ENCODE peak calls at places on chromosomes 6 and 20, in five cellular contexts. D, A, Y, L and S are unnamed samples.

GRCh38 chr20:42572320-42573016 is 617.2 kb downstream of the PTPRT start:
- DNase-seq in A (no peak), L (no peak), Y (no peak), D (no peak), S (no peak)

GRCh38 chr20:42063176-42063575 is 445.0 kb upstream of the CHD6 start:
- DNase-seq in A (no peak), L (no peak), D (no peak), Y (no peak), S (no peak)

GRCh38 chr6:117840541-117840983 is 66.5 kb upstream of the SLC35F1 start:
- DNase-seq in Y (no peak), D (peak; percentile 25), L (no peak), A (peak; percentile 84), S (no peak)

GRCh38 chr6:1535295-1535694 is 74.4 kb upstream of the FOXC1 start:
- DNase-seq in A (no peak), Y (no peak), L (peak; percentile 61), D (no peak), S (no peak)

GRCh38 chr6:41824571-41825569 is 37.4 kb downstream of the TOMM6 start:
- DNase-seq in A (no peak), Y (no peak), D (peak; percentile 43), L (no peak), S (no peak)

GRCh38 chr6:166253277-166254229 is 54.6 kb downstream of the PRR18 start:
- DNase-seq in A (peak; percentile 59), L (peak; percentile 57), Y (no peak), D (no peak), S (no peak)

GRCh38 chr6:26053929-26054658 is 33.1 kb upstream of the HFE start:
- DNase-seq in A (no peak), Y (no peak), L (no peak), D (peak; percentile 30), S (no peak)

GRCh38 chr6:11772109-11772830 is 6.3 kb downstream of the ADTRP start:
- DNase-seq in L (no peak), A (no peak), Y (no peak), D (peak; percentile 86), S (no peak)

GRCh38 chr6:45116714-45117410 is 211.3 kb upstream of the RUNX2 start:
- DNase-seq in D (peak; percentile 74), A (no peak), Y (no peak), L (no peak), S (no peak)

GRCh38 chr20:20292472-20292871 is 75.4 kb upstream of the INSM1 start:
- DNase-seq in Y (no peak), A (no peak), D (no peak), L (no peak), S (no peak)

GRCh38 chr20:3927486-3928291 is 38.5 kb downstream of the PANK2 start:
- DNase-seq in Y (peak; percentile 65), A (peak; percentile 64), D (peak; percentile 80), L (no peak), S (no peak)

GRCh38 chr6:140979642-140980091 is 1153.1 kb upstream of the GJE1 start:
- DNase-seq in L (no peak), A (no peak), D (peak; percentile 95), Y (no peak), S (no peak)

GRCh38 chr20:31608256-31608980 is 3.3 kb downstream of the ID1 start:
- DNase-seq in D (peak; percentile 76), A (peak; percentile 100), L (no peak), Y (peak; percentile 87), S (no peak)

GRCh38 chr6:155224031-155224451 is 39.8 kb upstream of the CLDN20 start:
- DNase-seq in A (no peak), L (no peak), D (peak; percentile 78), Y (no peak), S (no peak)

GRCh38 chr20:43681991-43682410 is 15.1 kb downstream of the MYBL2 start:
- DNase-seq in Y (no peak), L (no peak), A (no peak), D (no peak), S (no peak)

GRCh38 chr6:157650261-157650640 is 172.8 kb upstream of the SNX9 start:
- DNase-seq in Y (peak; percentile 76), L (no peak), A (no peak), D (peak; percentile 20), S (no peak)
- H3K27ac ChIP-seq in Y (no peak overlapping the region), L (no peak overlapping the region), A (no peak overlapping the region), D (no peak overlapping the region), S (peak overlapping the region; percentile 40)

GRCh38 chr6:146914563-146915483 is 289.4 kb upstream of the STXBP5 start:
- DNase-seq in Y (peak; percentile 77), L (no peak), D (peak; percentile 97), A (no peak), S (no peak)
- H3K27ac ChIP-seq in Y (peak overlapping the region; percentile 15), L (no peak overlapping the region), D (no peak overlapping the region), A (no peak overlapping the region), S (no peak overlapping the region)

GRCh38 chr20:36462440-36463211 is 78.7 kb upstream of the MYL9 start:
- DNase-seq in L (peak; percentile 36), A (peak; percentile 54), D (peak; percentile 59), Y (peak; percentile 94), S (peak; percentile 23)

GRCh38 chr20:36466089-36466488 is 75.2 kb upstream of the MYL9 start:
- DNase-seq in L (no peak), D (no peak), Y (no peak), A (no peak), S (no peak)

GRCh38 chr20:36467076-36467999 is 74.0 kb upstream of the MYL9 start:
- DNase-seq in Y (peak; percentile 78), D (no peak), L (peak; percentile 72), A (no peak), S (no peak)

GRCh38 chr20:36463212-36464061 is 77.9 kb upstream of the MYL9 start:
- DNase-seq in D (no peak), Y (no peak), A (no peak), L (no peak), S (no peak)

GRCh38 chr20:36465109-36466080 is 75.9 kb upstream of the MYL9 start:
- DNase-seq in Y (peak; percentile 83), A (peak; percentile 59), D (peak; percentile 55), L (peak; percentile 47), S (no peak)
- H3K27ac ChIP-seq in Y (peak overlapping the region; percentile 69), A (peak overlapping the region; percentile 33), D (peak overlapping the region; percentile 11), L (no peak overlapping the region), S (peak overlapping the region; percentile 68)

DNA sequence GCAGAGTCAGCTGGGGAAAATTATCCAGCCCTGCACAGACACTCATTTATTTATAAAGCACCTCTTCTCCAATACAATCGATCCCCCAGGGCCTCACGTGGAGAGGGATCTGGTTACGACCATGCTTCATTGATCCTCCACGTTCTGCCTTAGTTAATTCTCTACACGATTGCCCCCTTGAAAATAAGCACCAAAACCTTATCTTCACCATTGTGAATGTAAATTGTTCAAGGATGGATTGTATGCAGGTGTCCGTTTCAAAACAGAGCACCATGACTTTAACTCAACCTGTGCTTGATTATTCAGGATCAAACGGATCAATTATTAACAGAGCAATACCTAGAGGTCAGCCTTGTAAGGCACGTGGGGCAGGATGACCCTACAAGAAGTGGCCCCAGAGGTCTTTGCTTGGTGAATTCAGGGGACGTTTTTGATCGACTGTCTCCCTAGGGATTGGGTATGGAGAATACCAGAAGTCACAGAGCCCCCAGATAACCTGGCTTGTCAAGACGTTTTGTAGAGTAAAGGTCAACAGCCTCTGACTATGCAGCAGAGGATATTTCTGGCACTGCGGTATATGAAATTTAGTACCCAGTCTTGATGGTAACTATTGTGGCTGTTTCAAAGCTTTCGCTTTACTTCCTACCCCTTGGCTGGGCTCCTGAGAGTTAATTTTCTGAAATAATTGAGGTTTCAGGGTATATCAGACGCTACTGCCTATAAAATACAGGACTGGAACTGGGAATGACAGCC is 112.1 kb downstream of the NFATC2 start:
- DNase-seq in L (no peak), A (no peak), Y (no peak), D (no peak), S (no peak)
- H3K27ac ChIP-seq in L (no peak overlapping the region), A (no peak overlapping the region), Y (no peak overlapping the region), D (peak overlapping the region; percentile 2), S (no peak overlapping the region)

DNA sequence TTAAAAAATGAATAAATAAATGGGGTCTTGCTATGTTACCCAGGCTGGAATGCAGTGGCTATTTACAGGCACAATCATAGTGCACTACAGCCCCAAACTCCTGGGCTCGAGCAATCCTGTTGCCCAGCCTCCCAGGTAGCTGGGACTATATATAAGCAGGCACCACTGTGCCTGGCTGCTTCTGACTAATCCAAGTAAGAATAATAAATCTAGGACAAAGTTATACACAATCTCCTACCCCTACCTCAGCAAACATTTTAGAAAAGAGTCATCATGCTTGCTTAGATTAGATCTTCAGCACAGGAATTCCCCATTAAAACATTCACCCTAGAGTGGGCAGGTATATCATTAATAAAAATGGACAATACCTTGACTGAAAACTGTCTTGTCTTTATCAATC is 124.6 kb downstream of the REV3L start:
- DNase-seq in A (no peak), D (no peak), L (no peak), Y (no peak), S (no peak)
- H3K27ac ChIP-seq in A (no peak overlapping the region), D (peak overlapping the region; percentile 24), L (no peak overlapping the region), Y (no peak overlapping the region), S (no peak overlapping the region)

GRCh38 chr20:13586133-13586532 is 52.6 kb downstream of the TASP1 start:
- DNase-seq in L (no peak), Y (no peak), A (no peak), D (no peak), S (no peak)
- H3K27ac ChIP-seq in L (no peak overlapping the region), Y (no peak overlapping the region), A (no peak overlapping the region), D (no peak overlapping the region), S (no peak overlapping the region)

DNA sequence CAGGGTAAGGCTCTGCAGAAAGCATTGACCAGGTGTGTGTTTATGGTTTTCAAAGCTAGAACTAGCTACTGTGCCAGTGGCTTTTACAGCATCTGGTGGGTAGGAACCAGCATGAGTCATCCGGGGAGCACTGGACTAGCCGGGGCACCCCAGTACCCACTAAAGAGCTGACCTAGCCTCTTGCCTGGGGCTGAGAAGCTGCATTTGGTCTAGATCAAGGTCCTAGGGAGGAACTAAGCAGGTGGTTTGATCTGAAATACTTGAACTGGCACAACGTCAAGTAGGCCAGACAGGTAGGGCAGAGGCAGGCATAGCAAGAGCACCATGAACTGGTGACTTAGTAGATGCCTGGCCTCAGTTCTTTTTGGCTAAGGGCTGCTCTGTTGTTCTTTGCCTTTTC is 109.8 kb upstream of the PTPRK start:
- DNase-seq in L (no peak), Y (no peak), D (no peak), A (no peak), S (no peak)
- H3K27ac ChIP-seq in L (no peak overlapping the region), Y (no peak overlapping the region), D (no peak overlapping the region), A (no peak overlapping the region), S (no peak overlapping the region)